ENCODE peak calls at places on chromosomes 4 and X, in six cellular contexts. E is GM12865, G is fibroblast of mammary gland, D is glutamatergic neuron, H is heart right ventricle, U is BJ. C is an unnamed sample.

GRCh38 chrX:111095974-111096870 is at the start of gene PAK3:
- DNase-seq in E (no peak), G (peak; percentile 48), D (peak; percentile 61), H (peak; percentile 20), U (no peak), C (no peak)

GRCh38 chrX:13694983-13695382 is 6.1 kb downstream of the RAB9A start:
- DNase-seq in E (no peak), G (no peak), D (no peak), H (no peak), U (no peak), C (no peak)

GRCh38 chr4:157983300-157983699 is 189.5 kb downstream of the GASK1B start:
- DNase-seq in E (no peak), G (peak; percentile 33), D (no peak), H (no peak), U (no peak), C (no peak)

GRCh38 chr4:52037730-52038108 is 380 bp downstream of the SGCB start:
- DNase-seq in E (peak; percentile 50), G (peak; percentile 46), D (peak; percentile 78), H (peak; percentile 38), U (no peak), C (no peak)

GRCh38 chrX:70664726-70665125 is 220.1 kb downstream of the DLG3 start:
- DNase-seq in E (peak; percentile 22), G (peak; percentile 44), D (no peak), H (no peak), U (no peak), C (no peak)

GRCh38 chr4:84697159-84697558 is 114.2 kb downstream of the CDS1 start:
- DNase-seq in E (no peak), G (no peak), D (no peak), H (no peak), U (no peak), C (no peak)

GRCh38 chrX:106802063-106802387 is 448 bp upstream of the TBC1D8B start:
- DNase-seq in E (no peak), G (no peak), D (no peak), H (no peak), U (no peak), C (no peak)

GRCh38 chrX:138865093-138865649 is 153.7 kb upstream of the FGF13 start:
- DNase-seq in E (no peak), G (no peak), D (no peak), H (no peak), U (no peak), C (no peak)

GRCh38 chr4:37656649-37657048 is 29.5 kb downstream of the RELL1 start:
- DNase-seq in E (no peak), G (no peak), D (no peak), H (no peak), U (no peak), C (no peak)

GRCh38 chrX:119574394-119575266 is at the start of gene UBE2A:
- DNase-seq in E (peak; percentile 96), G (peak; percentile 85), D (peak; percentile 90), H (peak; percentile 93), U (peak; percentile 32), C (peak; percentile 83)

GRCh38 chr4:7357296-7357680 is 77.4 kb downstream of the PSAPL1 start:
- DNase-seq in E (no peak), G (no peak), D (no peak), H (no peak), U (no peak), C (no peak)

GRCh38 chr4:133316874-133317273 is 167.8 kb downstream of the PCDH10 start:
- DNase-seq in E (no peak), G (no peak), D (no peak), H (no peak), U (no peak), C (no peak)

GRCh38 chrX:53813663-53814440 is 127.3 kb upstream of the HUWE1 start:
- DNase-seq in E (no peak), G (no peak), D (no peak), H (no peak), U (no peak), C (no peak)

GRCh38 chr4:186792994-186793393 is 69.3 kb upstream of the FAT1 start:
- DNase-seq in E (no peak), G (peak; percentile 77), D (no peak), H (no peak), U (peak; percentile 47), C (no peak)

GRCh38 chrX:40394302-40394701 is 186.5 kb upstream of the ATP6AP2 start:
- DNase-seq in E (no peak), G (no peak), D (no peak), H (no peak), U (no peak), C (no peak)

GRCh38 chr4:64271601-64272081 is 137.6 kb downstream of the TECRL start:
- DNase-seq in E (peak; percentile 3), G (no peak), D (no peak), H (peak; percentile 55), U (no peak), C (no peak)

GRCh38 chrX:34859191-34859590 is 83.4 kb upstream of the FAM47B start:
- DNase-seq in E (no peak), G (no peak), D (no peak), H (no peak), U (no peak), C (no peak)

DNA sequence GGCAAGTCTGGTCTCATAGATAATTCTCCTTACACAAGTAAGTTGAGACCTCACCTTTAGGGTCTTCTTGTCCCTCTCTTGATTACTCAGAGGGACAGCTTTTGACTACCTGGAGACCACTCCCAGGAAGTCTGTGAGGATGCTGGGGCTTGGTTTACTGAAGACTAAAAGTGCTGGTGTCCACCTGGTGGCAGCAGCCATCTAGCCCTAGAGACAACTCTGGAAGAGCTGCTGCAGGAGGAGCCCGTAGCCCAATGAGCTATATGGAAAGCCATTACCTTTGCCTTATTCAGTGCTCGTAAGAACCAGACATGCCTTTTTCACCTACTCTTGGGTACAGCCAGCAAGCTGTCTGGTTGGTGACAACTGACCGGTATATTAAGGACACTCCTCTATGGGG is 7.3 kb downstream of the FGFBP2 start:
- DNase-seq in E (no peak), G (peak; percentile 17), D (no peak), H (no peak), U (no peak), C (no peak)
- TF ChIP-seq CTCF in E (no peak), G (peak; percentile 39), D (no peak), H (no peak), U (peak; percentile 32), C (no peak)

GRCh38 chr4:11801466-11802446 is 373.1 kb upstream of the HS3ST1 start:
- DNase-seq in E (no peak), G (no peak), D (no peak), H (no peak), U (no peak), C (no peak)

GRCh38 chr4:11805837-11806236 is 377.1 kb upstream of the HS3ST1 start:
- DNase-seq in E (peak; percentile 6), G (peak; percentile 34), D (no peak), H (no peak), U (no peak), C (no peak)
- TF ChIP-seq CTCF in E (peak; percentile 26), G (peak; percentile 46), D (peak; percentile 43), H (peak; percentile 68), U (no peak), C (no peak)

GRCh38 chr4:58732973-58733372 is 1622.8 kb upstream of the IGFBP7 start:
- DNase-seq in E (no peak), G (no peak), D (no peak), H (no peak), U (no peak), C (no peak)
- TF ChIP-seq CTCF in E (no peak), G (no peak), D (no peak), H (no peak), U (no peak), C (no peak)

DNA sequence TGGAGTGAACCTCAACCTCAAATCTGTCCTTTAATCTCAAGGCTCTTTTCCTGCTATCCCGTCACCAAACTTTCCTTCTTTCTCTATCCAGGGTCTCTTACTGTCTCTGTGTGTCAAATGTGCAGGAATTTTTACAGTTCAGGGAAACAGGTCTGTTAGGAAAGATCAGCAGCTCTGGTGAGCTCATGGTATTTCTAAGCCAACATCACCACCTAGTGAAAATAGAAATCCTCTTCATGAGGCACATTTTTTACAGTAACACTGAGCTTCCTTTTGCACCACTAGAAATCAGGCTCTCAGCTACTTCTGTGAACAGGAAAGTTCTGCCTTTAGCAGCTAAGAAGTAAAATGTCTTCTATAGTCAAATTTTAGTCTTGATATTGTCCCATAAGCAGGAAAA is 39.6 kb downstream of the NUDT11 start:
- DNase-seq in E (no peak), G (peak; percentile 1), D (no peak), H (no peak), U (no peak), C (no peak)
- TF ChIP-seq CTCF in E (no peak), G (no peak), D (no peak), H (no peak), U (no peak), C (no peak)

GRCh38 chrX:45553417-45553816 is 352.7 kb upstream of the DIPK2B start:
- DNase-seq in E (no peak), G (no peak), D (no peak), H (no peak), U (no peak), C (no peak)

GRCh38 chrX:45557390-45557789 is 356.7 kb upstream of the DIPK2B start:
- DNase-seq in E (no peak), G (peak; percentile 32), D (no peak), H (no peak), U (no peak), C (no peak)
- TF ChIP-seq CTCF in E (no peak), G (no peak), D (no peak), H (no peak), U (no peak), C (no peak)

DNA sequence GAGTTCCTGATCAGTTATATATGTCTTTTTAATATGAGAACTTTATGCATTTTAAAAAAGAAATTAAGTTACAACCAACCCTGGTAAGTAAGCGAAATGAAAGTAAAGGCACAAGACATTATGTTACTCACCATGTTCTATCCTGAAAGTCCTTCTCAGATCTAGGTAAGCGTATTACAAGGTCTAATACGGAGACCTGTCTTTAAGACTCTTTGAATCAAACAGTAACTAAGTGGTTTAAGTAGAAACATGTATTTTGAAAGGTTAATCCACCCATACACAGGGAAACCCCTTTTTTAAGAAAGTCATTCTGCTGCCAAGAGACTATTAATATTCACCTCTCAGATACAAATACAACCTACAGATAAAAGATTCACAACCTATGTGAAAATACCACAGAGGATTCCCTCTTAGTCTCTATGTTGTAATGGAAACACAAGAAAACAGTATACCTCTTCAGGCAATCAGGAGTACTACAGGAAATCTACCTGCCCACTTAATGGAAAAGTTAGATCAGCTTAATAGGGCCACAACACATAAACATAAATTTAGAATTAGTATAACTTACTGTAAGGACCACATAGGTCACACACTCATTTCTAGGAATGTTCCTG is 63.2 kb upstream of the TNIP3 start:
- DNase-seq in E (peak; percentile 52), G (no peak), D (no peak), H (no peak), U (no peak), C (no peak)
- TF ChIP-seq CTCF in E (no peak), G (no peak), D (no peak), H (no peak), U (no peak), C (no peak)

DNA sequence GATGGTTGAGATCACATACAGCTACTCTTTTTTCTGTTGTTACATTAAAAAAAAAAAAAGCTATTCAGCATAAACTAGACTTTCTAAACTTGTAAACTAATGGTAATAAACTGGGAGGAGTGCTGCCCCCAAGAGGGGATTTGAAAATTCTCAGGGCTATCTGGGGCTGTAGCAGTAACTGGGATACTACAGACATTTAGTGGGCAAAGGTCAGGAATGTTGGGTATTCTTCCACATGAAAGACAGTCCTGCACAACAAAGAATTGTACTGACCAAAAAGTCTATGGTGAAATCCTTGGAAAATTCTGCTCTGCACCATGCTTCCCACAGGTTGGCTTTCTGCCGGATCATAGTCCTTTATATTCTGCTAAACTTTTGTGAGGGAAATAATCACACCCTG is 232.6 kb upstream of the BOD1L1 start:
- DNase-seq in E (no peak), G (no peak), D (no peak), H (no peak), U (no peak), C (no peak)
- TF ChIP-seq CTCF in E (no peak), G (no peak), D (no peak), H (peak; percentile 42), U (peak; percentile 8), C (no peak)